ENCODE peak calls at places on chromosomes 11 and 22, in four cellular contexts. One of them, this sample, is unnamed.

GRCh38 chr11:17012712-17013547 is 1.3 kb downstream of the PLEKHA7 start:
- DNase-seq in hippocampal formation: no peak
- DNase-seq in HCT116: peak; percentile 12
- DNase-seq in T-helper 17 cell: no peak
- DNase-seq in this sample: no peak

GRCh38 chr11:120040136-120040840 is 97.6 kb downstream of the TRIM29 start:
- DNase-seq in hippocampal formation: no peak
- DNase-seq in HCT116: no peak
- DNase-seq in T-helper 17 cell: no peak
- DNase-seq in this sample: no peak

GRCh38 chr11:118401151-118401879 is at the start of gene ATP5MG:
- DNase-seq in hippocampal formation: peak; percentile 91
- DNase-seq in HCT116: peak; percentile 81
- DNase-seq in T-helper 17 cell: peak; percentile 87
- DNase-seq in this sample: peak; percentile 96

GRCh38 chr11:11786234-11786633 is 55.5 kb upstream of the USP47 start:
- DNase-seq in hippocampal formation: no peak
- DNase-seq in HCT116: no peak
- DNase-seq in T-helper 17 cell: no peak
- DNase-seq in this sample: no peak

GRCh38 chr22:24930678-24931077 is 15.8 kb downstream of the LHFPL7 start:
- DNase-seq in hippocampal formation: no peak
- DNase-seq in HCT116: no peak
- DNase-seq in T-helper 17 cell: no peak
- DNase-seq in this sample: no peak

GRCh38 chr11:86523738-86524602 is 148.4 kb downstream of the ME3 start:
- DNase-seq in hippocampal formation: no peak
- DNase-seq in HCT116: peak; percentile 91
- DNase-seq in T-helper 17 cell: no peak
- DNase-seq in this sample: no peak

GRCh38 chr11:20047006-20047405 is 113.3 kb downstream of the DBX1 start:
- DNase-seq in hippocampal formation: no peak
- DNase-seq in HCT116: no peak
- DNase-seq in T-helper 17 cell: no peak
- DNase-seq in this sample: no peak

GRCh38 chr22:29205598-29206371 is at the start of gene EMID1:
- DNase-seq in hippocampal formation: no peak
- DNase-seq in HCT116: no peak
- DNase-seq in T-helper 17 cell: no peak
- DNase-seq in this sample: no peak

GRCh38 chr11:69427906-69428880 is 53.3 kb upstream of the LINC01488 start:
- DNase-seq in hippocampal formation: no peak
- DNase-seq in HCT116: no peak
- DNase-seq in T-helper 17 cell: no peak
- DNase-seq in this sample: no peak

GRCh38 chr11:123838659-123839058 is 32.5 kb upstream of the OR6M1 start:
- DNase-seq in hippocampal formation: no peak
- DNase-seq in HCT116: no peak
- DNase-seq in T-helper 17 cell: no peak
- DNase-seq in this sample: no peak

GRCh38 chr11:126150256-126150655 is 61.2 kb downstream of the RPUSD4 start:
- DNase-seq in hippocampal formation: no peak
- DNase-seq in HCT116: no peak
- DNase-seq in T-helper 17 cell: no peak
- DNase-seq in this sample: no peak

GRCh38 chr22:19844423-19845368 is 10.0 kb downstream of the GNB1L start:
- DNase-seq in hippocampal formation: no peak
- DNase-seq in HCT116: no peak
- DNase-seq in T-helper 17 cell: no peak
- DNase-seq in this sample: no peak

GRCh38 chr11:107898270-107898669 is 30.0 kb upstream of the RAB39A start:
- DNase-seq in hippocampal formation: peak; percentile 25
- DNase-seq in HCT116: peak; percentile 36
- DNase-seq in T-helper 17 cell: no peak
- DNase-seq in this sample: peak; percentile 51

GRCh38 chr11:76665172-76665571 is 5.4 kb downstream of the LRRC32 start:
- DNase-seq in hippocampal formation: no peak
- DNase-seq in HCT116: no peak
- DNase-seq in T-helper 17 cell: no peak
- DNase-seq in this sample: no peak

GRCh38 chr22:24392218-24392931 is 35.0 kb upstream of the ADORA2A start:
- DNase-seq in hippocampal formation: no peak
- DNase-seq in HCT116: no peak
- DNase-seq in T-helper 17 cell: no peak
- DNase-seq in this sample: no peak

GRCh38 chr11:4606231-4607015 is 1.6 kb downstream of the TRIM68 start:
- DNase-seq in hippocampal formation: no peak
- DNase-seq in HCT116: no peak
- DNase-seq in T-helper 17 cell: no peak
- DNase-seq in this sample: no peak

GRCh38 chr11:2211113-2211971 is 39.7 kb upstream of the TH start:
- DNase-seq in hippocampal formation: no peak
- DNase-seq in HCT116: peak; percentile 37
- DNase-seq in T-helper 17 cell: no peak
- DNase-seq in this sample: no peak